ENCODE peak calls at places on chromosomes 3 and 15, in eight cellular contexts. E is transverse colon, G is fibroblast of lung, X is HepG2, D is heart right ventricle, Q is keratinocyte, W is thoracic aorta, O is BJ. M is an unnamed sample.

GRCh38 chr15:100596792-100597191 is 5.2 kb downstream of the LINS1 start:
- DNase-seq in G (peak; percentile 79), D (peak; percentile 16), X (no peak), Q (peak; percentile 55), O (no peak), W (peak; percentile 2), E (peak; percentile 48), M (no peak)

GRCh38 chr15:51160484-51160883 is 65.8 kb upstream of the TNFAIP8L3 start:
- DNase-seq in Q (no peak), W (no peak), D (no peak), E (no peak), O (no peak), X (no peak), G (no peak), M (no peak)

GRCh38 chr15:92001307-92001706 is 147.8 kb downstream of the SLCO3A1 start:
- DNase-seq in G (no peak), X (no peak), O (no peak), Q (no peak), E (no peak), D (no peak), W (no peak), M (no peak)

GRCh38 chr3:182244222-182244971 is 532.7 kb downstream of the SOX2 start:
- DNase-seq in E (no peak), Q (no peak), X (peak; percentile 87), O (no peak), W (no peak), D (no peak), G (no peak), M (no peak)

GRCh38 chr15:78302579-78302978 is 3.2 kb upstream of the SKIC8 start:
- DNase-seq in G (peak; percentile 89), D (no peak), O (peak; percentile 85), Q (no peak), E (no peak), X (no peak), W (no peak), M (no peak)

GRCh38 chr15:88627463-88627862 is 6.3 kb downstream of the AEN start:
- DNase-seq in O (no peak), G (no peak), Q (no peak), D (no peak), W (no peak), E (peak; percentile 71), X (no peak), M (no peak)

GRCh38 chr3:58179235-58180098 is 31.3 kb downstream of the DNASE1L3 start:
- DNase-seq in G (no peak), D (no peak), X (no peak), W (no peak), E (no peak), O (no peak), Q (no peak), M (no peak)

GRCh38 chr3:35849963-35850362 is 210.6 kb downstream of the ARPP21 start:
- DNase-seq in G (no peak), X (no peak), E (no peak), D (no peak), O (no peak), W (no peak), Q (no peak), M (no peak)

GRCh38 chr3:177523072-177523675 is 325.9 kb upstream of the TBL1XR1 start:
- DNase-seq in E (no peak), O (no peak), G (peak; percentile 71), Q (no peak), X (no peak), D (no peak), W (no peak), M (no peak)

GRCh38 chr3:85433334-85433733 is 474.5 kb downstream of the CADM2 start:
- DNase-seq in Q (no peak), G (peak; percentile 63), D (no peak), W (no peak), E (no peak), O (no peak), X (no peak), M (no peak)

GRCh38 chr3:152835311-152836102 is 576 bp downstream of the P2RY1 start:
- DNase-seq in G (peak; percentile 68), W (no peak), Q (no peak), O (no peak), D (peak; percentile 61), X (no peak), E (peak; percentile 61), M (no peak)

GRCh38 chr15:40501487-40501886 is 30.7 kb downstream of the CHST14 start:
- DNase-seq in X (no peak), W (no peak), G (peak; percentile 39), O (no peak), E (no peak), D (no peak), Q (peak; percentile 28), M (no peak)

GRCh38 chr15:65611888-65612615 is 1.1 kb upstream of the INTS14 start:
- DNase-seq in G (no peak), W (no peak), O (no peak), X (peak; percentile 47), D (no peak), Q (no peak), E (no peak), M (no peak)

GRCh38 chr15:86398986-86399677 is 319.5 kb downstream of the AGBL1 start:
- DNase-seq in E (no peak), D (peak; percentile 26), G (no peak), X (no peak), Q (no peak), O (no peak), W (no peak), M (no peak)

GRCh38 chr15:48442011-48442410 is 110.8 kb downstream of the DUT start:
- DNase-seq in W (no peak), Q (no peak), E (no peak), X (no peak), D (no peak), G (no peak), O (no peak), M (no peak)

GRCh38 chr3:49022751-49023171 is 840 bp downstream of the NDUFAF3 start:
- DNase-seq in Q (no peak), E (no peak), W (no peak), D (no peak), O (no peak), G (no peak), X (peak; percentile 39), M (no peak)

GRCh38 chr3:150607267-150608065 is 4.3 kb downstream of the SELENOT start:
- DNase-seq in W (no peak), G (no peak), O (no peak), Q (no peak), E (no peak), X (peak; percentile 38), D (no peak), M (no peak)

GRCh38 chr3:86988235-86988634 is 2.7 kb downstream of the VGLL3 start:
- DNase-seq in W (no peak), G (peak; percentile 95), O (peak; percentile 49), X (no peak), D (no peak), Q (no peak), E (no peak), M (no peak)

GRCh38 chr3:86990734-86991481 is at the start of gene VGLL3:
- DNase-seq in Q (no peak), X (no peak), O (peak; percentile 43), G (peak; percentile 90), W (peak; percentile 21), E (peak; percentile 49), D (peak; percentile 33), M (no peak)

GRCh38 chr3:86988986-86989385 is 2.0 kb downstream of the VGLL3 start:
- DNase-seq in Q (no peak), X (no peak), E (no peak), G (peak; percentile 30), D (no peak), W (no peak), O (no peak), M (no peak)

GRCh38 chr3:86990171-86990733 is 697 bp downstream of the VGLL3 start:
- DNase-seq in W (no peak), X (no peak), D (no peak), Q (no peak), O (no peak), E (no peak), G (peak; percentile 48), M (no peak)

GRCh38 chr3:86989611-86990010 is 1.3 kb downstream of the VGLL3 start:
- DNase-seq in E (no peak), X (no peak), D (no peak), Q (no peak), G (peak; percentile 61), W (no peak), O (no peak), M (no peak)
- H3K4me3 ChIP-seq in E (peak overlapping the region; percentile 55), X (no peak overlapping the region), D (peak overlapping the region; percentile 63), Q (no peak overlapping the region), G (peak overlapping the region; percentile 67), W (peak overlapping the region; percentile 80), O (peak overlapping the region; percentile 88), M (peak overlapping the region; percentile 65)

GRCh38 chr3:127775398-127776109 is 46.8 kb downstream of the MGLL start:
- DNase-seq in Q (no peak), O (no peak), W (no peak), D (peak; percentile 78), X (no peak), G (peak; percentile 89), E (no peak), M (peak; percentile 63)

GRCh38 chr3:127772273-127772672 is 50.0 kb downstream of the MGLL start:
- DNase-seq in O (no peak), Q (no peak), W (no peak), G (no peak), X (no peak), D (no peak), E (no peak), M (no peak)

GRCh38 chr3:127772776-127773751 is 49.3 kb downstream of the MGLL start:
- DNase-seq in W (no peak), O (no peak), G (no peak), Q (no peak), X (no peak), E (no peak), D (no peak), M (no peak)

GRCh38 chr3:127774647-127775046 is 47.7 kb downstream of the MGLL start:
- DNase-seq in X (no peak), E (no peak), G (no peak), D (no peak), W (no peak), O (no peak), Q (no peak), M (no peak)

GRCh38 chr3:127773752-127774395 is 48.4 kb downstream of the MGLL start:
- DNase-seq in Q (no peak), X (no peak), D (no peak), E (no peak), W (no peak), G (no peak), O (no peak), M (no peak)
- H3K36me3 ChIP-seq in Q (no peaks in the 10 kb centered on the region), X (no peaks in the 10 kb centered on the region), D (peaks cover 32% of the 10 kb centered on the region), E (no peaks in the 10 kb centered on the region), W (no peaks in the 10 kb centered on the region), G (peaks cover 2% of the 10 kb centered on the region), O (no peaks in the 10 kb centered on the region), M (no peaks in the 10 kb centered on the region)

DNA sequence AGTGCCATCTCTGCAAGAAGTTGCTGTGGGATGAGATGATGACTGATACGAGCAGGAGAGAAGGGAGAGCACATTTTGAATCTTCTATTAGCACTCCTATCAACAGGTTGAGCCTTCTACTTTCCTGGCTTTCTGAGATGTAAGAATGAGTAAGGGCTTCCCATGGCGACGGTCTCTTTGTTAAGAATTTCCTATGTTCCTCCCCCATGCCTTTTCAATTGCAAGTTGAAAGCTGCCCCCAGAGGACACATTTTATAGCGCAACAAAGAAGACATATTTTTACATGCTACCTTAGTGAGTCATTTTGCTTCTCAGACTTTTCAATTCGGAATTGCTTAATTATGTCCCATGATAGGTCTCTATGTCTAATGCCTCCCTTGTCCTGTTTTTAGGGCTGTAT is 71.3 kb upstream of the LRTM1 start:
- DNase-seq in G (peak; percentile 96), D (no peak), O (peak; percentile 69), Q (peak; percentile 11), W (no peak), X (peak; percentile 2), E (no peak), M (peak; percentile 45)
- TF ChIP-seq CTCF in G (no peak), D (no peak), O (peak; percentile 48), Q (peak; percentile 35), W (no peak), X (no peak), E (no peak), M (peak; percentile 42)

GRCh38 chr3:171811913-171812321 is 1.6 kb upstream of the PLD1 start:
- DNase-seq in O (no peak), W (no peak), X (no peak), G (peak; percentile 58), D (no peak), E (no peak), Q (no peak), M (no peak)
- H3K4me3 ChIP-seq in O (no peak overlapping the region), W (no peak overlapping the region), X (no peak overlapping the region), G (no peak overlapping the region), D (no peak overlapping the region), E (no peak overlapping the region), Q (peak overlapping the region; percentile 40), M (no peak overlapping the region)